ENCODE peak calls at places on chromosomes 13 and 19, in four cellular contexts. I, U, G and L are unnamed samples.

GRCh38 chr19:22422220-22422619 is at the start of gene ZNF98:
- DNase-seq in I (no peak), U (no peak), G (no peak), L (no peak)

GRCh38 chr19:29676586-29676985 is 11.3 kb downstream of the PLEKHF1 start:
- DNase-seq in I (no peak), U (no peak), G (no peak), L (no peak)

GRCh38 chr19:290539-291521 is at the start of gene PLPP2:
- DNase-seq in I (peak; percentile 92), U (no peak), G (peak; percentile 48), L (peak; percentile 40)

GRCh38 chr19:34217952-34218817 is 36.2 kb upstream of the GARRE1 start:
- DNase-seq in I (no peak), U (no peak), G (peak; percentile 60), L (no peak)

GRCh38 chr19:31560021-31560770 is 211.0 kb upstream of the TSHZ3 start:
- DNase-seq in I (no peak), U (no peak), G (no peak), L (no peak)

GRCh38 chr13:114089751-114090400 is 42.5 kb downstream of the RASA3 start:
- DNase-seq in I (peak; percentile 6), U (no peak), G (no peak), L (no peak)

GRCh38 chr13:113145911-113146598 is 12.4 kb upstream of the PROZ start:
- DNase-seq in I (no peak), U (no peak), G (no peak), L (no peak)

GRCh38 chr13:102191951-102192461 is 209.8 kb downstream of the FGF14 start:
- DNase-seq in I (no peak), U (no peak), G (no peak), L (no peak)

GRCh38 chr19:7888145-7888825 is at the start of gene LRRC8E:
- DNase-seq in I (peak; percentile 87), U (peak; percentile 59), G (peak; percentile 90), L (peak; percentile 62)

GRCh38 chr19:12064266-12065099 is at the start of gene ZNF844:
- DNase-seq in I (peak; percentile 98), U (peak; percentile 82), G (peak; percentile 88), L (no peak)

GRCh38 chr13:28185256-28185655 is 46.9 kb downstream of the PAN3 start:
- DNase-seq in I (no peak), U (no peak), G (no peak), L (no peak)

GRCh38 chr13:90238433-90238832 is 1109.1 kb upstream of the MIR17HG start:
- DNase-seq in I (no peak), U (no peak), G (no peak), L (no peak)

GRCh38 chr13:106078191-106078590 is 457.3 kb downstream of the EFNB2 start:
- DNase-seq in I (no peak), U (no peak), G (no peak), L (no peak)

GRCh38 chr13:97460004-97460756 is 26.2 kb downstream of the RAP2A start:
- DNase-seq in I (no peak), U (no peak), G (no peak), L (no peak)

DNA sequence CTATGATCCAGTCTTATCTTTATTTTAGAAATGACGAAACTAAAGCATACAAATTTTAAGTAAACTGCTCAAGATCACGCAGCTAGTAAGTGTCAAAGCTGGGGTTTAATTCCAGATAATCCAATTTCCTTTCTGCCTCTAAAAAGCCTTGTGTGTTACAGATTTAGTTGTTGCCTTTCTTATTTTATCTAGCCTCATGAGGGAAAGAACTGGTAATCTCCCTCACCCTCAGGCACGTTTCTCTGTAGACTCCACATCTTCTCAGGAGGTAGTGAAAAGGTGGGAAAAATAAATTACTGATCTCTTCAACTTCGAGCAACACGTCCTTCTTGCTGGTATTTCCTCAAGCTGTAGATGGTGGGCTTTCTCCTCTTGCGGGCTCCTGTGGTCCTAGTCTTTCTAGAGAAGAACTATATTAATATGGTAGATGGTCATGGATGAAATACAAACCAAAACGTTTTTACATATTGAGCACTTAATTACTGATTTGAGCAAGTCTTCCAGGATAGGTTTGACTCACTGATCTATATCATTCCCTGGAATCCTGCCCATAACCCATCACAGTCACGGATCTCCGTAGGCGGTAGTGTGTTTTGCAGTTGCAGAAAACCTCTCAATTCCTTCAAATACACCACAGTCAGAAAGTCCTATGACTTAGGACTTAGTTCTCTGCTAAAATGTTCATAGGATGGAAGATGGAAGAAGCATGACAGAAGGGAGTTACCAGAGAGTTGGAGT is 519.5 kb downstream of the DCT start:
- DNase-seq in I (no peak), U (no peak), G (no peak), L (no peak)
- TF ChIP-seq HMGXB4 in I (no peak), U (no peak), G (no peak), L (no peak)

GRCh38 chr13:40484101-40484800 is 182.2 kb downstream of the FOXO1 start:
- DNase-seq in I (no peak), U (no peak), G (no peak), L (no peak)
- TF ChIP-seq MAX in I (no peak), U (no peak), G (no peak), L (no peak)

GRCh38 chr19:10861118-10861651 is 10.2 kb upstream of the CARM1 start:
- DNase-seq in I (peak; percentile 78), U (peak; percentile 54), G (peak; percentile 36), L (peak; percentile 51)

GRCh38 chr19:10854350-10855089 is 6.3 kb downstream of the C19orf38 start:
- DNase-seq in I (no peak), U (peak; percentile 67), G (no peak), L (no peak)

GRCh38 chr19:10855879-10856522 is 7.8 kb downstream of the C19orf38 start:
- DNase-seq in I (peak; percentile 54), U (no peak), G (no peak), L (peak; percentile 68)

GRCh38 chr19:10862561-10863106 is 8.7 kb upstream of the CARM1 start:
- DNase-seq in I (no peak), U (no peak), G (peak; percentile 50), L (no peak)

GRCh38 chr19:10858204-10858828 is 10.1 kb downstream of the C19orf38 start:
- DNase-seq in I (peak; percentile 64), U (no peak), G (peak; percentile 61), L (no peak)
- TF ChIP-seq HMGXB4 in I (no peak), U (no peak), G (no peak), L (no peak)

DNA sequence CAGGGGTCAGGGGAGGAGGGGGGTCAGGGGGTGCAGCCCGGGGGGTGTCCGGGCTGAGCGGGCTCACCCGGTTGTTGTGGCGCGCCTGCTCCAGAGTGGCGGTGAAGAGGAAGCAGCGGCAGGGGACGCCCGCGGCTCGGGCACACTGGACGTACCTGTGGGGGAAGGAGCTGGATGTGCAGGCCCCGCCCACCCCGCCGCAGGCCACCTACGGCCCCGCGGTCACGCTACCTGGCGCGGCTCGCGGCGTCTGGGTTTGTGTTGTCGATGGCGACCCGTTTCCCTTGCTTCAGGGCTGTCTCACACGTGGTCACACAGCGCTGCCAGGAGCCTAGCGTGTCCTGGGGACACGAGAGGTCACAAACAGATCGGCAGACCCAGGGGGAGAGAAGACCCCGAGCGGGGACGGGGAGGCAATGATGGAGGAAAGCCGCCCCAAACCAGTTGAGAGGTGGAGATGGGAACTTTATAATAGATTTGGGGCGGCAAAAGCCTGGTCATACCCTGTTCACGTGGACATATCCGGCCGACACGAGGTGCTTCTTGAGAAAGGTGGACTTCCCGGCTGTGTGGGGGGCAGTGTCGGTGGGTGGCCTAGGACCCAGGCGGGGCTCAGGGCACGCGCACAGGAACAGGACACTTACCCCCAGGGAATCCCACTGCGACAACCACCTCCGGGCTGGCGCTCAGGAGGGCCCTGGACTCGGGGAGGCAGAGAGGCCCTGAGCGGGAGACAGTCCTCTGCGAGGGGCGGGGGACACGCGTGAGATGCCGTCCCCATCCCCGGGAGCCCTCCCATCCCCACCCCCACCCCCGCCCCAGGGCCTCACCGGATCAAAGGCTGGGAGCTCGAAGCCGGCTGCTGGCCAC is 5.6 kb downstream of the PNKP start:
- DNase-seq in I (no peak), U (no peak), G (no peak), L (no peak)
- TF ChIP-seq MAX in I (no peak), U (no peak), G (no peak), L (no peak)